ENCODE peak calls at places on chromosomes 12 and 14, in seven cellular contexts. One of them, this sample, is unnamed.

GRCh38 chr14:33777651-33778050 is 173.2 kb downstream of the EGLN3 start:
- DNase-seq in adrenal gland: no peak
- DNase-seq in gastrocnemius medialis: no peak
- DNase-seq in upper lobe of left lung: no peak
- DNase-seq in body of pancreas: no peak
- DNase-seq in A549: no peak
- DNase-seq in esophagus muscularis mucosa: no peak
- DNase-seq in this sample: no peak

GRCh38 chr12:38543151-38543550 is 226.6 kb downstream of the ALG10B start:
- DNase-seq in adrenal gland: no peak
- DNase-seq in gastrocnemius medialis: no peak
- DNase-seq in upper lobe of left lung: peak
- DNase-seq in body of pancreas: peak
- DNase-seq in A549: no peak
- DNase-seq in esophagus muscularis mucosa: no peak
- DNase-seq in this sample: no peak

GRCh38 chr14:66910306-66910705 is 278.9 kb upstream of the GARIN2 start:
- DNase-seq in adrenal gland: no peak
- DNase-seq in gastrocnemius medialis: no peak
- DNase-seq in upper lobe of left lung: no peak
- DNase-seq in body of pancreas: no peak
- DNase-seq in A549: no peak
- DNase-seq in esophagus muscularis mucosa: no peak
- DNase-seq in this sample: no peak

GRCh38 chr14:77007975-77008421 is 20.5 kb downstream of the IRF2BPL start:
- DNase-seq in adrenal gland: peak
- DNase-seq in gastrocnemius medialis: peak
- DNase-seq in upper lobe of left lung: peak
- DNase-seq in body of pancreas: peak
- DNase-seq in A549: no peak
- DNase-seq in esophagus muscularis mucosa: no peak
- DNase-seq in this sample: no peak

GRCh38 chr12:76764856-76765255 is 941 bp downstream of the ZDHHC17 start:
- DNase-seq in adrenal gland: peak
- DNase-seq in gastrocnemius medialis: no peak
- DNase-seq in upper lobe of left lung: no peak
- DNase-seq in body of pancreas: no peak
- DNase-seq in A549: no peak
- DNase-seq in esophagus muscularis mucosa: no peak
- DNase-seq in this sample: no peak

GRCh38 chr12:115960868-115961802 is 316.4 kb downstream of the MED13L start:
- DNase-seq in adrenal gland: no peak
- DNase-seq in gastrocnemius medialis: no peak
- DNase-seq in upper lobe of left lung: no peak
- DNase-seq in body of pancreas: no peak
- DNase-seq in A549: no peak
- DNase-seq in esophagus muscularis mucosa: no peak
- DNase-seq in this sample: no peak

GRCh38 chr12:131089526-131090253 is 136.0 kb downstream of the ADGRD1 start:
- DNase-seq in adrenal gland: peak
- DNase-seq in gastrocnemius medialis: no peak
- DNase-seq in upper lobe of left lung: peak
- DNase-seq in body of pancreas: no peak
- DNase-seq in A549: no peak
- DNase-seq in esophagus muscularis mucosa: no peak
- DNase-seq in this sample: no peak

GRCh38 chr12:90280033-90280432 is 571.4 kb upstream of the ATP2B1 start:
- DNase-seq in adrenal gland: no peak
- DNase-seq in gastrocnemius medialis: no peak
- DNase-seq in upper lobe of left lung: no peak
- DNase-seq in body of pancreas: no peak
- DNase-seq in A549: no peak
- DNase-seq in esophagus muscularis mucosa: no peak
- DNase-seq in this sample: no peak

GRCh38 chr12:4153343-4153892 is 120.1 kb upstream of the CCND2 start:
- DNase-seq in adrenal gland: no peak
- DNase-seq in gastrocnemius medialis: no peak
- DNase-seq in upper lobe of left lung: peak
- DNase-seq in body of pancreas: no peak
- DNase-seq in A549: no peak
- DNase-seq in esophagus muscularis mucosa: no peak
- DNase-seq in this sample: peak

GRCh38 chr12:67442347-67442841 is 173.2 kb downstream of the CAND1 start:
- DNase-seq in adrenal gland: peak
- DNase-seq in gastrocnemius medialis: peak
- DNase-seq in upper lobe of left lung: no peak
- DNase-seq in body of pancreas: peak
- DNase-seq in A549: no peak
- DNase-seq in esophagus muscularis mucosa: no peak
- DNase-seq in this sample: no peak

GRCh38 chr12:57010627-57011224 is 4.4 kb upstream of the ZBTB39 start:
- DNase-seq in adrenal gland: no peak
- DNase-seq in gastrocnemius medialis: no peak
- DNase-seq in upper lobe of left lung: no peak
- DNase-seq in body of pancreas: no peak
- DNase-seq in A549: no peak
- DNase-seq in esophagus muscularis mucosa: no peak
- DNase-seq in this sample: no peak

GRCh38 chr12:113368331-113368730 is 9.9 kb downstream of the PLBD2 start:
- DNase-seq in adrenal gland: no peak
- DNase-seq in gastrocnemius medialis: no peak
- DNase-seq in upper lobe of left lung: no peak
- DNase-seq in body of pancreas: no peak
- DNase-seq in A549: no peak
- DNase-seq in esophagus muscularis mucosa: no peak
- DNase-seq in this sample: peak

GRCh38 chr12:50132505-50133135 is 20.6 kb downstream of the COX14 start:
- DNase-seq in adrenal gland: no peak
- DNase-seq in gastrocnemius medialis: no peak
- DNase-seq in upper lobe of left lung: no peak
- DNase-seq in body of pancreas: no peak
- DNase-seq in A549: no peak
- DNase-seq in esophagus muscularis mucosa: no peak
- DNase-seq in this sample: no peak

GRCh38 chr14:36524874-36525745 is 5.1 kb upstream of the NKX2-1 start:
- DNase-seq in adrenal gland: no peak
- DNase-seq in gastrocnemius medialis: no peak
- DNase-seq in upper lobe of left lung: peak
- DNase-seq in body of pancreas: peak
- DNase-seq in A549: peak
- DNase-seq in esophagus muscularis mucosa: peak
- DNase-seq in this sample: peak

GRCh38 chr14:21825147-21825743 is 151.6 kb upstream of the OR4E1 start:
- DNase-seq in adrenal gland: no peak
- DNase-seq in gastrocnemius medialis: no peak
- DNase-seq in upper lobe of left lung: no peak
- DNase-seq in body of pancreas: no peak
- DNase-seq in A549: peak
- DNase-seq in esophagus muscularis mucosa: no peak
- DNase-seq in this sample: peak

GRCh38 chr14:95504135-95505029 is 12.1 kb downstream of the SYNE3 start:
- DNase-seq in adrenal gland: no peak
- DNase-seq in gastrocnemius medialis: no peak
- DNase-seq in upper lobe of left lung: no peak
- DNase-seq in body of pancreas: no peak
- DNase-seq in A549: no peak
- DNase-seq in esophagus muscularis mucosa: no peak
- DNase-seq in this sample: no peak

GRCh38 chr12:34598851-34599529 is 576.7 kb downstream of the ALG10 start:
- DNase-seq in adrenal gland: peak
- DNase-seq in gastrocnemius medialis: no peak
- DNase-seq in upper lobe of left lung: peak
- DNase-seq in body of pancreas: no peak
- DNase-seq in A549: no peak
- DNase-seq in esophagus muscularis mucosa: peak
- DNase-seq in this sample: no peak

GRCh38 chr12:53538209-53538689 is 31.0 kb upstream of the NPFF start:
- DNase-seq in adrenal gland: peak
- DNase-seq in gastrocnemius medialis: no peak
- DNase-seq in upper lobe of left lung: no peak
- DNase-seq in body of pancreas: peak
- DNase-seq in A549: no peak
- DNase-seq in esophagus muscularis mucosa: no peak
- DNase-seq in this sample: no peak

GRCh38 chr12:102216086-102216691 is 18.6 kb upstream of the PMCH start:
- DNase-seq in adrenal gland: no peak
- DNase-seq in gastrocnemius medialis: no peak
- DNase-seq in upper lobe of left lung: no peak
- DNase-seq in body of pancreas: no peak
- DNase-seq in A549: peak
- DNase-seq in esophagus muscularis mucosa: no peak
- DNase-seq in this sample: peak

GRCh38 chr14:95547626-95548327 is 12.9 kb downstream of the GLRX5 start:
- DNase-seq in adrenal gland: no peak
- DNase-seq in gastrocnemius medialis: no peak
- DNase-seq in upper lobe of left lung: no peak
- DNase-seq in body of pancreas: no peak
- DNase-seq in A549: no peak
- DNase-seq in esophagus muscularis mucosa: no peak
- DNase-seq in this sample: no peak

GRCh38 chr12:58920102-58920955 is at the start of gene LRIG3:
- DNase-seq in adrenal gland: peak
- DNase-seq in gastrocnemius medialis: peak
- DNase-seq in upper lobe of left lung: peak
- DNase-seq in body of pancreas: peak
- DNase-seq in A549: peak
- DNase-seq in esophagus muscularis mucosa: peak
- DNase-seq in this sample: peak

GRCh38 chr12:71397433-71397954 is 42.1 kb upstream of the LGR5 start:
- DNase-seq in adrenal gland: no peak
- DNase-seq in gastrocnemius medialis: no peak
- DNase-seq in upper lobe of left lung: no peak
- DNase-seq in body of pancreas: no peak
- DNase-seq in A549: no peak
- DNase-seq in esophagus muscularis mucosa: no peak
- DNase-seq in this sample: no peak
- TF ChIP-seq POLR2A in adrenal gland: no peak
- TF ChIP-seq POLR2A in gastrocnemius medialis: no peak
- TF ChIP-seq POLR2A in upper lobe of left lung: no peak
- TF ChIP-seq POLR2A in body of pancreas: no peak
- TF ChIP-seq POLR2A in A549: no peak
- TF ChIP-seq POLR2A in esophagus muscularis mucosa: no peak
- TF ChIP-seq POLR2A in this sample: no peak

DNA sequence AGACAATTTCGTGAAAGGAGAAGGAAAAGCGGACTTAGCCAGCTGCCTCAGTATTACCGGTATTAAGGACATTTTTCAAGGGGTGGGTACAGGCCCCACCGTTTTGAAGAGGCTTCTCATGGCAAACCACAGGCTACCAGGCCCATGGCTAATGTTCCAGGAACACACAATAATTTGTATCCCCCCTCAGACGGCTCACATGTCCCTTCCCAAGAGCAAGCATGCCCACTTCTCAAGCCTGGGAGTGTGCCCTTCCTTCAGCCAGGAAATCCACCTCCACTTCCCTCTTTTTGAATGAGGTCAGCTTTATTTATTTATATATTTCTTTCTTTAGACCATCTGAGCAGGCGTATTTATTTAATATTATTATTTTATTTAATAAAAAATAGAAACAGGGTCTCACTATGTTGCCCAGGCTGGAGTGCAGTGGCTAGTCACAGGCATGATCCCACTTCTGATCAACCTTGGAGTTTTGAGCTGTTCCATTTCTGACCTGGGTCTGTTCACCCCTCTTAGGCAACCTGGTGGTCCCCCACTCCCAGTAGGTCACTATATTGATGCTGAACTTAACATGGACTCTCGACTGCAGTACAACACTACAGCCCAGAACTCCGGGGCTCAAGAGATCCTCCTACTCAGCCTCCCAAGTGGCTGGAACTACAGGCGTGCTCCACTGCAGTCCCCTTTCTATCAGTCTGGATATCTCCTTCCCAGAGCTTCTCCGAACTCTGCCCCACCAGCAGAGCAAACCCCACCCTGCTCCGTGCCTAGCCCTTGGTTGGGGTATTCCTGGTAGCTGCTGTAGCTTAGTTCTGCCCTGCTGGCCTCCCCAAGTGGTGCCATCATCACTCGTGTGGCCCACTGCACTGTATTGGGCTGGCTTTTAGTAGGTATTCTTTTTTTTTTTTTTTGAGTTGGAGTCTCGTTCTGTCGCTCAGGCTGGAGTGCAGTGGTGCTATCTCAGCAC is 9.8 kb downstream of the HSP90AA1 start:
- DNase-seq in adrenal gland: no peak
- DNase-seq in gastrocnemius medialis: no peak
- DNase-seq in upper lobe of left lung: no peak
- DNase-seq in body of pancreas: no peak
- DNase-seq in A549: no peak
- DNase-seq in esophagus muscularis mucosa: no peak
- DNase-seq in this sample: no peak
- TF ChIP-seq POLR2A in adrenal gland: no peak
- TF ChIP-seq POLR2A in gastrocnemius medialis: no peak
- TF ChIP-seq POLR2A in upper lobe of left lung: no peak
- TF ChIP-seq POLR2A in body of pancreas: no peak
- TF ChIP-seq POLR2A in A549: peak
- TF ChIP-seq POLR2A in esophagus muscularis mucosa: no peak
- TF ChIP-seq POLR2A in this sample: peak

GRCh38 chr12:46364777-46365580 is 7.6 kb downstream of the SLC38A2 start:
- DNase-seq in adrenal gland: peak
- DNase-seq in gastrocnemius medialis: peak
- DNase-seq in upper lobe of left lung: peak
- DNase-seq in body of pancreas: peak
- DNase-seq in A549: no peak
- DNase-seq in esophagus muscularis mucosa: no peak
- DNase-seq in this sample: no peak
- TF ChIP-seq POLR2A in adrenal gland: no peak
- TF ChIP-seq POLR2A in gastrocnemius medialis: no peak
- TF ChIP-seq POLR2A in upper lobe of left lung: no peak
- TF ChIP-seq POLR2A in body of pancreas: no peak
- TF ChIP-seq POLR2A in A549: no peak
- TF ChIP-seq POLR2A in esophagus muscularis mucosa: no peak
- TF ChIP-seq POLR2A in this sample: no peak

GRCh38 chr14:39454906-39455539 is 22.8 kb upstream of the FBXO33 start:
- DNase-seq in adrenal gland: no peak
- DNase-seq in gastrocnemius medialis: no peak
- DNase-seq in upper lobe of left lung: no peak
- DNase-seq in body of pancreas: no peak
- DNase-seq in A549: no peak
- DNase-seq in esophagus muscularis mucosa: no peak
- DNase-seq in this sample: no peak

GRCh38 chr14:39451811-39452210 is 19.6 kb upstream of the FBXO33 start:
- DNase-seq in adrenal gland: no peak
- DNase-seq in gastrocnemius medialis: no peak
- DNase-seq in upper lobe of left lung: no peak
- DNase-seq in body of pancreas: no peak
- DNase-seq in A549: no peak
- DNase-seq in esophagus muscularis mucosa: no peak
- DNase-seq in this sample: no peak

GRCh38 chr14:39456702-39457250 is 24.5 kb upstream of the FBXO33 start:
- DNase-seq in adrenal gland: no peak
- DNase-seq in gastrocnemius medialis: no peak
- DNase-seq in upper lobe of left lung: no peak
- DNase-seq in body of pancreas: no peak
- DNase-seq in A549: no peak
- DNase-seq in esophagus muscularis mucosa: no peak
- DNase-seq in this sample: no peak

GRCh38 chr14:39447155-39447554 is 14.9 kb upstream of the FBXO33 start:
- DNase-seq in adrenal gland: no peak
- DNase-seq in gastrocnemius medialis: no peak
- DNase-seq in upper lobe of left lung: no peak
- DNase-seq in body of pancreas: no peak
- DNase-seq in A549: no peak
- DNase-seq in esophagus muscularis mucosa: no peak
- DNase-seq in this sample: no peak

GRCh38 chr14:39452680-39453079 is 20.4 kb upstream of the FBXO33 start:
- DNase-seq in adrenal gland: no peak
- DNase-seq in gastrocnemius medialis: no peak
- DNase-seq in upper lobe of left lung: no peak
- DNase-seq in body of pancreas: no peak
- DNase-seq in A549: no peak
- DNase-seq in esophagus muscularis mucosa: no peak
- DNase-seq in this sample: no peak
- TF ChIP-seq POLR2A in adrenal gland: no peak
- TF ChIP-seq POLR2A in gastrocnemius medialis: no peak
- TF ChIP-seq POLR2A in upper lobe of left lung: no peak
- TF ChIP-seq POLR2A in body of pancreas: no peak
- TF ChIP-seq POLR2A in A549: no peak
- TF ChIP-seq POLR2A in esophagus muscularis mucosa: no peak
- TF ChIP-seq POLR2A in this sample: no peak

This sample was measured in K562.